ENCODE peak calls at places on chromosome 19, in four cellular contexts. I, G, O and V are unnamed samples.

GRCh38 chr19:3276341-3276799 is 51.9 kb downstream of the CELF5 start:
- DNase-seq in I (no peak), G (no peak), O (peak; percentile 75), V (peak; percentile 75)

GRCh38 chr19:2043864-2044708 is 7.0 kb downstream of the MKNK2 start:
- DNase-seq in I (no peak), G (peak; percentile 50), O (no peak), V (peak; percentile 44)

GRCh38 chr19:11100064-11100463 is 10.8 kb downstream of the LDLR start:
- DNase-seq in I (no peak), G (no peak), O (no peak), V (no peak)

GRCh38 chr19:38483016-38483630 is 49.6 kb downstream of the RYR1 start:
- DNase-seq in I (no peak), G (no peak), O (no peak), V (no peak)

GRCh38 chr19:16936901-16937300 is 48.1 kb downstream of the F2RL3 start:
- DNase-seq in I (no peak), G (no peak), O (no peak), V (no peak)

GRCh38 chr19:49113762-49114629 is at the start of gene LIN7B:
- DNase-seq in I (peak; percentile 72), G (peak; percentile 74), O (peak; percentile 57), V (peak; percentile 75)

GRCh38 chr19:50039968-50040367 is 14.2 kb downstream of the ZNF473 start:
- DNase-seq in I (no peak), G (no peak), O (no peak), V (peak; percentile 17)

GRCh38 chr19:49363265-49364082 is at the start of gene DKKL1:
- DNase-seq in I (peak; percentile 100), G (peak; percentile 99), O (peak; percentile 99), V (peak; percentile 100)

GRCh38 chr19:21028969-21029268 is 8.5 kb downstream of the ZNF430 start:
- DNase-seq in I (no peak), G (no peak), O (peak; percentile 12), V (no peak)

GRCh38 chr19:18300930-18301717 is 19.7 kb upstream of the JUND start:
- DNase-seq in I (peak; percentile 65), G (peak; percentile 92), O (peak; percentile 24), V (peak; percentile 86)

GRCh38 chr19:35261356-35262100 is 7.2 kb upstream of the USF2 start:
- DNase-seq in I (no peak), G (peak; percentile 29), O (no peak), V (no peak)

GRCh38 chr19:49056101-49056901 is 1.2 kb downstream of the CGB7 start:
- DNase-seq in I (peak; percentile 49), G (peak; percentile 68), O (peak; percentile 69), V (peak; percentile 62)

GRCh38 chr19:49182848-49183375 is 25.3 kb downstream of the TRPM4 start:
- DNase-seq in I (no peak), G (no peak), O (no peak), V (no peak)

GRCh38 chr19:43743059-43743458 is 11.7 kb downstream of the SMG9 start:
- DNase-seq in I (peak; percentile 67), G (no peak), O (no peak), V (no peak)

GRCh38 chr19:4279530-4280422 is 710 bp downstream of the SHD start:
- DNase-seq in I (no peak), G (no peak), O (no peak), V (no peak)
- H3K4me3 ChIP-seq in I (no peak overlapping the region), G (no peak overlapping the region), O (no peak overlapping the region), V (no peak overlapping the region)

DNA sequence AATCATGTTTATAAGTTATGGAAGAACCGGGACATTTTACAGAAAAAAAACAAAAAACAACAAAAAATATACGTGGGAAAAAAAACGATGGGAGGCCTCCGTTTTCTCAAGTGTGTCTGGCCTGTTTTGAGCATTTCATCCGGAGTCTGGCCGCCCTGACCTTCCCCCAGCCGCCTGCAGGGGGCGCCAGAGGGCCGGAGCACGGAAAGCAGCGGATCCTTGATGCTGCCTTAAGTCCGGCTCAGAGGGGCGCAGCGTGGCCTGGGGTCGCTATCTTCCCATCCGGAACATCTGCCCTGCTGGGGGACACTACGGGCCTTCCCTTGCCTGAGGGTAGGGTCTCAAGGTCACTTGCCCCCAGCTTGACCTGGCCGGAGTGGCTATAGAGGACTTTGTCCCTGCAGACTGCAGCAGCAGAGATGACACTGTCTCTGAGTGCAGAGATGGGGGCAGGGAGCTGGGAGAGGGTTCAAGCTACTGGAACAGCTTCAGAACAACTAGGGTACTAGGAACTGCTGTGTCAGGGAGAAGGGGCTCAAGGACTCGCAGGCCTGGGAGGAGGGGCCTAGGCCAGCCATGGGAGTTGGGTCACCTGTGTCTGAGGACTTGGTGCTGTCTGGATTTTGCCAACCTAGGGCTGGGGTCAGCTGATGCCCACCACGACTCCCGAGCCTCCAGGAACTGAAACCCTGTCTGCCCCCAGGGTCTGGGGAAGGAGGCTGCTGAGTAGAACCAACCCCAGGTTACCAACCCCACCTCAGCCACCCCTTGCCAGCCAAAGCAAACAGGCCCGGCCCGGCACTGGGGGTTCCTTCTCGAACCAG is 1.8 kb upstream of the APOE start:
- DNase-seq in I (peak; percentile 80), G (peak; percentile 75), O (no peak), V (peak; percentile 71)
- H3K4me3 ChIP-seq in I (no peak overlapping the region), G (no peak overlapping the region), O (no peak overlapping the region), V (no peak overlapping the region)

DNA sequence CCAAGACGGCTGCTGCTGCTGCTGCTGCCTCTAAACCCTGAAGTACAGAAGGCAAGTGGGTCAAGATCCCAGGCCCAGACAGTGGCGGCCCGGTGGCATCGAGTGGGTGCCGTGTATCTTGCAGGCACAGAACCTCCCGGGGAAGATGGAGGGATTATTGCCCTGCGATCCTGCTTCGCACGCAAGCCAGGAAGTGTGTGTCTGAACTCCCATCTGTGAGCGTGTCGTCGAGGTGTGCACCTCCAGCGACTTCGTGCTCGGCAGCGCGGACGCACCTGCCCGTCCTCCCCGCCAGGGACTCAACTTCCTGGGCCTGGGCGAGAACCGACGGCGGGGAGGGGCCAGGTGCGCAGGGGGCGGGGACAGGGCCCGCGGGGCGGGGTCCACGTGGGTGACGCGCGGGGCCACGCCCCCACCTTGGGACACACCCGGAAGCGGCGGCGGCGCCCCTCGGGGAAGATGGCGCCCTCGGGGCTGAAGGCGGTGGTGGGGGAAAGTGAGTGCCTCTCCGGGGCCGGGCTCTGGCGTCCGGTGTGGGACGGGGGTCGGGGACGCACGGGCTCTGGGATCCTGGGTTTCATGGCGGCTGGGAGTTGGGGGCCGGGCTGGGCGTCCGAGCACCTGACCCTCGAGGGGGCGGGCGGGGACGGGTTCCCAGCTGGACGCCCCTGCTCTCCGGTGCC is at the start of gene STXBP2:
- DNase-seq in I (peak; percentile 46), G (peak; percentile 77), O (peak; percentile 73), V (peak; percentile 95)
- H3K4me3 ChIP-seq in I (peak within 1 kb of the TSS; percentile 54), G (no peak within 1 kb of the TSS), O (peak within 1 kb of the TSS; percentile 59), V (peak within 1 kb of the TSS; percentile 81)

GRCh38 chr19:54204767-54205468 is 4.3 kb downstream of the RPS9 start:
- DNase-seq in I (no peak), G (no peak), O (no peak), V (no peak)
- H3K4me3 ChIP-seq in I (no peak overlapping the region), G (no peak overlapping the region), O (no peak overlapping the region), V (no peak overlapping the region)

GRCh38 chr19:46299004-46299509 is 2.2 kb downstream of the HIF3A start:
- DNase-seq in I (peak; percentile 98), G (peak; percentile 94), O (peak; percentile 71), V (peak; percentile 97)
- H3K4me3 ChIP-seq in I (peak overlapping the region; percentile 66), G (no peak overlapping the region), O (no peak overlapping the region), V (no peak overlapping the region)

GRCh38 chr19:51799311-51799997 is 4.5 kb downstream of the FPR3 start:
- DNase-seq in I (peak; percentile 100), G (peak; percentile 94), O (peak; percentile 85), V (peak; percentile 41)
- H3K4me3 ChIP-seq in I (no peak overlapping the region), G (no peak overlapping the region), O (no peak overlapping the region), V (no peak overlapping the region)

GRCh38 chr19:7504684-7505083 is 11.2 kb upstream of the ZNF358 start:
- DNase-seq in I (no peak), G (no peak), O (no peak), V (no peak)

GRCh38 chr19:7502552-7502951 is 13.4 kb upstream of the ZNF358 start:
- DNase-seq in I (no peak), G (no peak), O (no peak), V (no peak)

GRCh38 chr19:7505288-7505681 is 10.6 kb upstream of the ZNF358 start:
- DNase-seq in I (no peak), G (no peak), O (no peak), V (peak; percentile 70)

GRCh38 chr19:7497292-7497691 is 8.5 kb upstream of the PEX11G start:
- DNase-seq in I (peak; percentile 21), G (no peak), O (no peak), V (no peak)

DNA sequence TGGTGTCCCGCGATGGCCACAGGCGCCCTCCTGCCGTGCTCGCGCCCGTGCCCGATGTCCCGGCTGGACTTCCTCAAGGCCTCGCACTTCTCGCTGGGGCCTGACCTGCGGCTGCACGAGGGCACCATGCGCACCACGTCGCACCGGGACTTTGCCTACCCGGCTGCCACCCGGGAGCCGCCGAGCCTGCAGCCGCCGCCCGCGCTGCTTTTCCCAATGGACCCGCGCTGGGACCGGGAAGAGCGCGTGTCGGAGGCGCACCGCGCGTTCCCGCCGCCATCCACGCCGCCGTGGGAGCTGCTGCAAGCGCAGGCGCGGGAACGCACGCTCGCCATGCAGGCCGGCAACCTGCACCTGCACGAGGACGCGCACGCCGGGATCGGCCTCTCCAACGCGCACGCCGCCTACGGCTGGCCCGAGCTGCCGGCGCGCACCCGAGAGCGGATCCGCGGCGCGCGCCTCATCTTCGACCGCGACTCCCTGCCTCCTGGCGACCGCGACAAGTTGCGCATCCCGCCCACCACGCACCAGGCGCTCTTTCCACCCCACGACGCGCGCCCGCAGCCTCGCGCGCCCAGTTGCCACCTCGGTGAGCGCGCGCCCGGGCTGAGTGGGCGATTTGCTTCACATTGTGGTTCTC is 12.1 kb upstream of the PEX11G start:
- DNase-seq in I (peak; percentile 23), G (no peak), O (peak; percentile 72), V (peak; percentile 82)
- H3K4me3 ChIP-seq in I (no peak overlapping the region), G (no peak overlapping the region), O (no peak overlapping the region), V (no peak overlapping the region)

DNA sequence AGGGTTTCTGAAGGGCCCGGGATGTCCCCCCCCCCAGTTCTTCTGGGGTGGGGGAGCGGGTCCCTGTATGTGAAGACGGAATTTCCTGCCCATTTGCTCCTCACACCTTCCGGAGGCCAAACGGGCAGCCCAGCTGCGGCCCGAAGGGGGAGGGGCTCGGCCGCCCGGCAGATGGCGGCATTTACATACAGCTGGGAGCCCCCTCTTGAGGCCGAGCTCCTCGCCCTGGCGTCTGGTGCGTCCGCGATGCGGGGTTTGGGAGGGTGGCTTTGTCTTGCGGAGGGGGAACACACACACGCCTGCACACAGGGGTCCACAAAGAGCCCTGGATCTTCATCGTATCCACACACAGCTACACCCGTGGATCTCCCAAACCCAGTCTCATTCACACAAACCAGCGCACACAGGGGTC is 891 bp upstream of the DLL3 start:
- DNase-seq in I (peak; percentile 42), G (peak; percentile 55), O (no peak), V (peak; percentile 59)
- H3K4me3 ChIP-seq in I (no peak overlapping the region), G (no peak overlapping the region), O (no peak overlapping the region), V (no peak overlapping the region)

GRCh38 chr19:41932259-41933130 is 4.2 kb upstream of the ERFL start:
- DNase-seq in I (no peak), G (no peak), O (no peak), V (no peak)
- H3K4me3 ChIP-seq in I (no peak overlapping the region), G (no peak overlapping the region), O (no peak overlapping the region), V (no peak overlapping the region)